ENCODE peak calls at places on chromosome 13, in five cellular contexts. O is A549, X is HCT116, R is IMR-90, F is K562. Y is an unnamed sample.
A peak's percentile ranks its signal among the peaks of the same experiment; 100 is the strongest.

GRCh38 chr13:64855506-64855905 is 2374.6 kb downstream of the PCDH9 start:
- DNase-seq in R (peak; percentile 37), X (no peak), O (no peak), F (no peak), Y (no peak)

GRCh38 chr13:100535401-100536135 is 53.0 kb downstream of the GGACT start:
- DNase-seq in F (no peak), X (no peak), O (no peak), R (no peak), Y (no peak)

GRCh38 chr13:109968876-109969577 is 182.6 kb upstream of the IRS2 start:
- DNase-seq in O (no peak), F (no peak), X (no peak), R (no peak), Y (no peak)

GRCh38 chr13:73938375-73939070 is 195.7 kb downstream of the KLF12 start:
- DNase-seq in O (peak; percentile 52), R (peak; percentile 94), X (peak; percentile 18), F (no peak), Y (no peak)

GRCh38 chr13:108915634-108916497 is 286.5 kb downstream of the MYO16 start:
- DNase-seq in O (peak; percentile 92), R (peak; percentile 88), F (peak; percentile 51), X (peak; percentile 91), Y (peak; percentile 52)

GRCh38 chr13:80339841-80340642 is 884 bp downstream of the SPRY2 start:
- DNase-seq in X (no peak), F (peak; percentile 14), O (peak; percentile 29), R (peak; percentile 42), Y (no peak)

GRCh38 chr13:112849500-112849899 is 119.5 kb upstream of the MCF2L start:
- DNase-seq in X (no peak), F (no peak), R (peak; percentile 16), O (no peak), Y (no peak)

GRCh38 chr13:30656178-30656577 is 38.5 kb downstream of the USPL1 start:
- DNase-seq in X (no peak), R (no peak), F (no peak), O (no peak), Y (no peak)

GRCh38 chr13:40993987-40994386 is 25.1 kb downstream of the ELF1 start:
- DNase-seq in R (no peak), F (no peak), O (no peak), X (peak; percentile 87), Y (no peak)

GRCh38 chr13:90375851-90376250 is 971.6 kb upstream of the MIR17HG start:
- DNase-seq in X (no peak), O (peak; percentile 1), F (no peak), R (no peak), Y (no peak)

GRCh38 chr13:19860884-19861655 is 2.4 kb downstream of the ZMYM5 start:
- DNase-seq in F (no peak), O (peak; percentile 53), R (peak; percentile 73), X (peak; percentile 80), Y (no peak)

DNA sequence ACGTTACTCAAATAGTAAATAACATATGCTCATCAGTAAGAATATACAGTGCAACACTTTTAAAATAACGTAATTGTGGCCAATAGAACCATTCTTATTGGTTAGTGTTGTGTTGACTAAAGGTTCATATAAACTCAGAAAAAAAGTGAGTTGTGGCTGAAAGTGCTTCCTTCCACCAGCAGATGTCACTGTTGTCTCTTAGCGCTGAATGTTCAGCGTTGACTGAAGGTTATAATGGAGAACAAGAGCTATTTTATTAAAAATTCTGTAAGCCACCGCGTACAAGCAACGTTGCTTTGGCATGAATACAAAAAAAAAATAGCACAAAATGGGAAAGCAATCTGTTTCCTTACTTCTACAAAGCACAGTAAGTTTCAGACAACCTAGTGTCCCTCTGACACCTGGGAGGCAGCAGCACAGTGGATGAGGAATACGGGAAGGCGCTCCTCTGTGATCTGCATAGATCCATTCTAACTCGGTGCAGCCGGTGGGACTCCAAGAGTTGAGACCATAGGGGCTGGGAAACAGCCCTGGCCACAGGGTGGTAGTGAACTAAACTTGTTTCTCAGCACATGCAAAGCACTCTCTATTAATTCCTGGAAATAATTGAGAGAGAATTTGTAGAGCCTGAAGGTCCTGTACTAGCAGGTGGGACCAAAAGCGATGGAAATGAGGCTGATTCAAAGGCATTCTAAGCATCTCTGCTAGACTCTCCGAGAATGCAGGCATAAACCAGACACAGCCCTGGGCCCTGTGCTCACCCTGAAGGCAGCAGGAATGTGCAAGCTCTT is 23.9 kb upstream of the OXGR1 start:
- DNase-seq in X (peak; percentile 52), O (peak; percentile 46), F (peak; percentile 17), R (peak; percentile 61), Y (no peak)
- TF ChIP-seq CEBPB in X (no peak), O (no peak), F (no peak), R (no peak), Y (no peak)

GRCh38 chr13:24505256-24505655 is 7.3 kb downstream of the PARP4 start:
- DNase-seq in O (no peak), X (no peak), F (no peak), R (no peak), Y (no peak)
- TF ChIP-seq CEBPB in O (no peak), X (no peak), F (no peak), R (no peak), Y (no peak)

GRCh38 chr13:98976338-98976737 is 1.5 kb downstream of the DOCK9 start:
- DNase-seq in O (no peak), X (no peak), R (peak; percentile 53), F (no peak), Y (no peak)
- TF ChIP-seq CEBPB in O (no peak), X (no peak), R (no peak), F (no peak), Y (no peak)

GRCh38 chr13:111066544-111066943 is 48.6 kb upstream of the ARHGEF7 start:
- DNase-seq in X (no peak), O (no peak), F (no peak), R (no peak), Y (no peak)
- TF ChIP-seq CEBPB in X (no peak), O (no peak), F (no peak), R (no peak), Y (no peak)

GRCh38 chr13:21342699-21343442 is 116.2 kb downstream of the ZDHHC20 start:
- DNase-seq in R (no peak), F (no peak), X (no peak), O (no peak), Y (no peak)

GRCh38 chr13:21344662-21345176 is 114.4 kb downstream of the ZDHHC20 start:
- DNase-seq in F (no peak), O (no peak), R (no peak), X (no peak), Y (no peak)

GRCh38 chr13:21343659-21344058 is 115.4 kb downstream of the ZDHHC20 start:
- DNase-seq in X (no peak), F (no peak), R (no peak), O (no peak), Y (no peak)

GRCh38 chr13:21348771-21349170 is 110.3 kb downstream of the ZDHHC20 start:
- DNase-seq in F (no peak), R (no peak), O (no peak), X (no peak), Y (no peak)

GRCh38 chr13:21347753-21348318 is 111.3 kb downstream of the ZDHHC20 start:
- DNase-seq in F (no peak), R (no peak), O (no peak), X (no peak), Y (no peak)
- TF ChIP-seq CEBPB in F (no peak), R (no peak), O (no peak), X (no peak), Y (no peak)

DNA sequence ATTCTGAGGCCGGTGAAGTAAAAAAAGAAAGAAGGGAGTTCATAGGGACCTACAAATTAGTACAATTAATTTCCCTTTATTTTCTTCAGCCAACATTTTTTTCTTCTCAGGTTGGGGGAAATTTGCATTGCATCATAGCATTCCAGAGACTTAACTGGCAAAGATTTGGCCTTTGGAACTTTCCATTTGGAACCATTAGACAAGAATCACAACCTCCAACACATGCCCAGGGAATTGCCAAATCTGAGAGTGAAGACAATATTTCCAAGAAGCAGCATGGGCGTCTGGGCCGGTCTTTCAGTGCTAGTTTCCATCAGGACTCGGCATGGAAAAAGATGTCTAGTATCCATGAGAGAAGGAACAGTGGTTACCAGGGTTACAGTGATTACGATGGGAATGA is 6.4 kb upstream of the ERCC5 start:
- DNase-seq in F (no peak), R (peak; percentile 25), O (no peak), X (no peak), Y (no peak)
- TF ChIP-seq CEBPB in F (no peak), R (peak; percentile 53), O (no peak), X (no peak), Y (no peak)